ENCODE peak calls at places on chromosomes 11 and 22, in five cellular contexts. A, C, K, F and L are unnamed samples.

GRCh38 chr22:46777609-46777970 is 15.1 kb downstream of the TBC1D22A start:
- DNase-seq in A (no peak), C (no peak), K (no peak), F (no peak), L (no peak)

GRCh38 chr11:130023204-130023603 is 20.6 kb upstream of the PRDM10 start:
- DNase-seq in A (peak; percentile 72), C (no peak), K (peak; percentile 79), F (peak; percentile 57), L (peak; percentile 75)

GRCh38 chr11:75797796-75798195 is 17.2 kb upstream of the UVRAG start:
- DNase-seq in A (peak; percentile 37), C (no peak), K (no peak), F (no peak), L (no peak)

GRCh38 chr11:128502736-128503135 is 84.6 kb downstream of the ETS1 start:
- DNase-seq in A (peak; percentile 96), C (no peak), K (peak; percentile 96), F (no peak), L (no peak)

GRCh38 chr22:27588273-27588672 is 213.3 kb downstream of the MN1 start:
- DNase-seq in A (no peak), C (peak; percentile 40), K (no peak), F (no peak), L (no peak)

GRCh38 chr11:107856981-107857517 is 1.5 kb downstream of the SLC35F2 start:
- DNase-seq in A (no peak), C (no peak), K (no peak), F (no peak), L (no peak)

GRCh38 chr22:40499187-40499753 is 128.9 kb downstream of the SGSM3 start:
- DNase-seq in A (peak; percentile 96), C (no peak), K (peak; percentile 98), F (peak; percentile 88), L (no peak)

GRCh38 chr11:33585564-33585963 is 115.1 kb downstream of the C11orf91 start:
- DNase-seq in A (no peak), C (no peak), K (peak; percentile 23), F (no peak), L (no peak)

GRCh38 chr11:123653405-123653996 is 923 bp downstream of the SCN3B start:
- DNase-seq in A (no peak), C (no peak), K (no peak), F (no peak), L (no peak)

GRCh38 chr11:104043678-104044239 is 7.3 kb downstream of the DDI1 start:
- DNase-seq in A (no peak), C (no peak), K (peak; percentile 87), F (no peak), L (no peak)